ENCODE peak calls at places on chromosomes 12 and 14, in four cellular contexts. One of them, this sample, is unnamed.

GRCh38 chr14:99287269-99287942 is 15.4 kb upstream of the BCL11B start:
- DNase-seq in CD8-positive, alpha-beta memory T cell: peak
- DNase-seq in A549: no peak
- DNase-seq in left ventricle myocardium inferior: no peak
- DNase-seq in this sample: no peak

GRCh38 chr14:24422694-24423531 is 6.6 kb downstream of the CBLN3 start:
- DNase-seq in A549: no peak
- DNase-seq in CD8-positive, alpha-beta memory T cell: no peak
- DNase-seq in left ventricle myocardium inferior: no peak
- DNase-seq in this sample: no peak

GRCh38 chr12:31570880-31571279 is 20.1 kb downstream of the DENND5B start:
- DNase-seq in A549: no peak
- DNase-seq in left ventricle myocardium inferior: no peak
- DNase-seq in CD8-positive, alpha-beta memory T cell: no peak
- DNase-seq in this sample: peak

GRCh38 chr14:20855652-20856291 is 35.4 kb upstream of the RNASE3 start:
- DNase-seq in A549: peak
- DNase-seq in CD8-positive, alpha-beta memory T cell: peak
- DNase-seq in left ventricle myocardium inferior: peak
- DNase-seq in this sample: peak

GRCh38 chr12:117762143-117762542 is 206.6 kb downstream of the KSR2 start:
- DNase-seq in A549: no peak
- DNase-seq in left ventricle myocardium inferior: no peak
- DNase-seq in CD8-positive, alpha-beta memory T cell: no peak
- DNase-seq in this sample: no peak

GRCh38 chr12:57830393-57830792 is 11.9 kb upstream of the AVIL start:
- DNase-seq in A549: no peak
- DNase-seq in left ventricle myocardium inferior: no peak
- DNase-seq in CD8-positive, alpha-beta memory T cell: no peak
- DNase-seq in this sample: no peak

GRCh38 chr12:68163546-68164210 is 4.1 kb upstream of the IFNG start:
- DNase-seq in A549: no peak
- DNase-seq in left ventricle myocardium inferior: no peak
- DNase-seq in CD8-positive, alpha-beta memory T cell: no peak
- DNase-seq in this sample: peak

GRCh38 chr12:4587108-4587507 is 25.1 kb downstream of the DYRK4 start:
- DNase-seq in A549: no peak
- DNase-seq in left ventricle myocardium inferior: no peak
- DNase-seq in CD8-positive, alpha-beta memory T cell: no peak
- DNase-seq in this sample: no peak

GRCh38 chr14:106204063-106204462 is 677.7 kb downstream of the TMEM121 start:
- DNase-seq in CD8-positive, alpha-beta memory T cell: no peak
- DNase-seq in A549: no peak
- DNase-seq in left ventricle myocardium inferior: no peak
- DNase-seq in this sample: no peak

GRCh38 chr12:76685246-76685678 is 78.7 kb upstream of the ZDHHC17 start:
- DNase-seq in left ventricle myocardium inferior: peak
- DNase-seq in CD8-positive, alpha-beta memory T cell: no peak
- DNase-seq in A549: no peak
- DNase-seq in this sample: peak

GRCh38 chr12:94100254-94100653 is 48.1 kb upstream of the PLXNC1 start:
- DNase-seq in CD8-positive, alpha-beta memory T cell: no peak
- DNase-seq in left ventricle myocardium inferior: no peak
- DNase-seq in A549: no peak
- DNase-seq in this sample: peak

GRCh38 chr14:74941676-74942097 is 13.7 kb downstream of the PGF start:
- DNase-seq in left ventricle myocardium inferior: peak
- DNase-seq in CD8-positive, alpha-beta memory T cell: peak
- DNase-seq in A549: no peak
- DNase-seq in this sample: no peak

GRCh38 chr12:95700316-95700785 is 90.2 kb downstream of the NTN4 start:
- DNase-seq in CD8-positive, alpha-beta memory T cell: no peak
- DNase-seq in left ventricle myocardium inferior: no peak
- DNase-seq in A549: no peak
- DNase-seq in this sample: no peak

DNA sequence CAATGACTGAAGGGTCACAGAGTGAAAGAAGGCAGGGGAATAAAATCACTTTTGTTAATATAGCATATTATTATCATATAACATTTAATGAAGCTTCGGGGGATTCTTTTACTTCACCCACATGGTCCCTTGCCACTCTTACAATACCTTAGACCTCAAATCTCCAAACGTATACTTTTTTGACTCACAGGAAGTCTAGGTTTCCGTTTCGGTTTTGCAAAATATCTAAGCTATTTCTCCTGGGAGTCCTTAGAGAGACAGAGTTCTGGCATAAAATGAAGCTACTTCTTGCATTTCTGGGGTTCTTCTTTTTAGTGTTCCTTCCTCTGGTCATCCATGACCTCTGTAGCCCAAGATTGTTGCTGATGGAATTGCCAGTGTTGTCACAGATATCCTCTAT is 590.5 kb upstream of the ATP2B1 start:
- DNase-seq in CD8-positive, alpha-beta memory T cell: no peak
- DNase-seq in A549: no peak
- DNase-seq in left ventricle myocardium inferior: no peak
- DNase-seq in this sample: peak
- H3K27ac ChIP-seq in CD8-positive, alpha-beta memory T cell: no peak
- H3K27ac ChIP-seq in A549: no peak
- H3K27ac ChIP-seq in left ventricle myocardium inferior: peak
- H3K27ac ChIP-seq in this sample: no peak

GRCh38 chr14:92944976-92945375 is 22.0 kb downstream of the CHGA start:
- DNase-seq in left ventricle myocardium inferior: no peak
- DNase-seq in A549: no peak
- DNase-seq in CD8-positive, alpha-beta memory T cell: no peak
- DNase-seq in this sample: no peak

GRCh38 chr14:92945544-92945943 is 22.6 kb downstream of the CHGA start:
- DNase-seq in A549: no peak
- DNase-seq in CD8-positive, alpha-beta memory T cell: no peak
- DNase-seq in left ventricle myocardium inferior: no peak
- DNase-seq in this sample: no peak

GRCh38 chr14:92942576-92942975 is 19.6 kb downstream of the CHGA start:
- DNase-seq in CD8-positive, alpha-beta memory T cell: no peak
- DNase-seq in left ventricle myocardium inferior: no peak
- DNase-seq in A549: no peak
- DNase-seq in this sample: no peak

GRCh38 chr14:92942976-92943710 is 20.2 kb downstream of the CHGA start:
- DNase-seq in CD8-positive, alpha-beta memory T cell: no peak
- DNase-seq in left ventricle myocardium inferior: no peak
- DNase-seq in A549: no peak
- DNase-seq in this sample: no peak

DNA sequence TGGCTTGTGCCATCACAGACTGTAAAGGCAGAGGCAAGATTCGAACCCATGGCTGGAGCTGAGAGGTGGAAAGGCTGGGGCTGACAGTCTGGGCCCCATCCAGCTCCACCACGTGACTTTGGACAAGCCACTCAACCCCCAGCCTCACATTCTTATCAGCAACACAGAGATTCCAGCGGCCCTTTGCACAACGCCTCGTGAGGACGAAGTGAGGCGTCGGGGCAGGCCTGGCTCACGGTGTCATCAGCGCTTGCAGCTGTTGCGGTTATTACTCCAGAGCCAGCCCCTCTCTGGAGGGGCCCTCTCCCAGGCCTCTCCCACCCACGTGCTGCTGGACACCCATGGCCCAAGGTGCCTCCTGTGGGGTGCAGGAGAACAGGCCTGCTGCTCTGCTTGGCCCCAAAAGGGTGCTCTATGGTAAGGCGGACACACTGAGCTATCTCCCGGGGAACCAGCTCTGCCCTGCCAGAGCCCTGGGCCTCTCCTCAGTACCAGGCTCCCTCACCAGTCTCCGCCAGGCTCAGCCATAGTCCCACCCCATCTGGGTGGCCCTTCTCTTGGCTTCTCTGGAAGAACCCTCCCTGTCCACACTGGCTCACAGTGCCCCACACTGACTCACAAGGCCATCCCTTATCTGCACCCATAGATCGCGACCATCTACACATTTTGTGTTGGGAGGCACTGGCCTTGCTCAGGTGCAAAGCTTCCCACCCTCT is 21.1 kb downstream of the CHGA start:
- DNase-seq in A549: no peak
- DNase-seq in CD8-positive, alpha-beta memory T cell: no peak
- DNase-seq in left ventricle myocardium inferior: no peak
- DNase-seq in this sample: no peak
- H3K4me3 ChIP-seq in A549: no peak
- H3K4me3 ChIP-seq in CD8-positive, alpha-beta memory T cell: no peak
- H3K4me3 ChIP-seq in left ventricle myocardium inferior: no peak
- H3K4me3 ChIP-seq in this sample: no peak

GRCh38 chr12:90060031-90060430 is 351.4 kb upstream of the ATP2B1 start:
- DNase-seq in left ventricle myocardium inferior: no peak
- DNase-seq in CD8-positive, alpha-beta memory T cell: no peak
- DNase-seq in A549: no peak
- DNase-seq in this sample: no peak
- H3K27ac ChIP-seq in left ventricle myocardium inferior: no peak
- H3K27ac ChIP-seq in CD8-positive, alpha-beta memory T cell: no peak
- H3K27ac ChIP-seq in A549: no peak
- H3K27ac ChIP-seq in this sample: no peak

GRCh38 chr12:44076892-44077291 is 241.0 kb downstream of the TMEM117 start:
- DNase-seq in left ventricle myocardium inferior: no peak
- DNase-seq in CD8-positive, alpha-beta memory T cell: no peak
- DNase-seq in A549: no peak
- DNase-seq in this sample: no peak
- H3K4me3 ChIP-seq in left ventricle myocardium inferior: no peak
- H3K4me3 ChIP-seq in CD8-positive, alpha-beta memory T cell: no peak
- H3K4me3 ChIP-seq in A549: no peak
- H3K4me3 ChIP-seq in this sample: no peak

DNA sequence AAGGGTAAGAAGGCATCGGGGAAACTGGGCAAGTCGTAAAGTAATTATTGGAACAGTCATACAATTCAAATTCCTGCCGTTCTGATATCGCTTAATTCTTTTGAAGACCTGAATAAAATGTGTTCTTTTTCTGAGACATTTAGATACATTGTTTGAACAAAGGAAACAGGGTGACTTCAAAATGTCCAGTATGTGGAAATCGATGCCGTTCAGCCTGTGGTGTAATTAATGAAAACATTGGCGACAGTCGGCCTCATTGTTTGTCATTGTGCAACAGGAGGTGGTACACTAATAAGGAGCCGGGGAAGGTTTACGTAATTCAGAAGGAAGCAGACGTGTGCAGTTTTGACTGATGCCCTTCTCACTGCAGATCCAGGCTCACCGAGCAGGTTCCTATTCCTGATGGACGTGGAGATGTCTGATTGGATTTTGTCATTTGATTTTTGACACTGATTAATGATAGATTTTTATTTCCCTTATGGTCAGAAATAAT is 92.7 kb downstream of the BORCS5 start:
- DNase-seq in A549: peak
- DNase-seq in CD8-positive, alpha-beta memory T cell: no peak
- DNase-seq in left ventricle myocardium inferior: no peak
- DNase-seq in this sample: peak
- H3K27ac ChIP-seq in A549: peak
- H3K27ac ChIP-seq in CD8-positive, alpha-beta memory T cell: no peak
- H3K27ac ChIP-seq in left ventricle myocardium inferior: no peak
- H3K27ac ChIP-seq in this sample: no peak

GRCh38 chr12:92363295-92364146 is 217.9 kb upstream of the BTG1 start:
- DNase-seq in left ventricle myocardium inferior: peak
- DNase-seq in CD8-positive, alpha-beta memory T cell: peak
- DNase-seq in A549: no peak
- DNase-seq in this sample: peak
- H3K4me3 ChIP-seq in left ventricle myocardium inferior: peak
- H3K4me3 ChIP-seq in CD8-positive, alpha-beta memory T cell: peak
- H3K4me3 ChIP-seq in A549: no peak
- H3K4me3 ChIP-seq in this sample: no peak

GRCh38 chr12:102437511-102437910 is 42.9 kb downstream of the IGF1 start:
- DNase-seq in A549: no peak
- DNase-seq in left ventricle myocardium inferior: no peak
- DNase-seq in CD8-positive, alpha-beta memory T cell: no peak
- DNase-seq in this sample: no peak
- H3K27ac ChIP-seq in A549: no peak
- H3K27ac ChIP-seq in left ventricle myocardium inferior: no peak
- H3K27ac ChIP-seq in CD8-positive, alpha-beta memory T cell: no peak
- H3K27ac ChIP-seq in this sample: no peak

GRCh38 chr14:92655372-92655771 is 93.1 kb downstream of the LGMN start:
- DNase-seq in left ventricle myocardium inferior: no peak
- DNase-seq in CD8-positive, alpha-beta memory T cell: no peak
- DNase-seq in A549: no peak
- DNase-seq in this sample: no peak

GRCh38 chr14:92653162-92653651 is 95.2 kb downstream of the LGMN start:
- DNase-seq in A549: no peak
- DNase-seq in left ventricle myocardium inferior: no peak
- DNase-seq in CD8-positive, alpha-beta memory T cell: no peak
- DNase-seq in this sample: no peak

GRCh38 chr14:92655802-92656201 is 92.6 kb downstream of the LGMN start:
- DNase-seq in left ventricle myocardium inferior: no peak
- DNase-seq in CD8-positive, alpha-beta memory T cell: peak
- DNase-seq in A549: no peak
- DNase-seq in this sample: no peak

GRCh38 chr14:92652413-92653151 is 95.8 kb downstream of the LGMN start:
- DNase-seq in left ventricle myocardium inferior: peak
- DNase-seq in CD8-positive, alpha-beta memory T cell: peak
- DNase-seq in A549: no peak
- DNase-seq in this sample: no peak

GRCh38 chr14:92654206-92654901 is 94.1 kb downstream of the LGMN start:
- DNase-seq in left ventricle myocardium inferior: no peak
- DNase-seq in A549: no peak
- DNase-seq in CD8-positive, alpha-beta memory T cell: peak
- DNase-seq in this sample: no peak
- H3K4me3 ChIP-seq in left ventricle myocardium inferior: peak
- H3K4me3 ChIP-seq in A549: no peak
- H3K4me3 ChIP-seq in CD8-positive, alpha-beta memory T cell: peak
- H3K4me3 ChIP-seq in this sample: no peak